ENCODE peak calls at places on chromosomes 13 and 19, in nine cellular contexts. O is heart right ventricle, H is psoas muscle, K is AG10803, G is lower lobe of right lung, M is thyroid gland, V is activated B cell treated with CpG ODN at 0.5 μM for 24 hours, Z is BJ, L is endothelial cell. F is an unnamed sample.

GRCh38 chr13:28322256-28322895 is 172.6 kb downstream of the FLT1 start:
- DNase-seq in G (no peak), L (no peak), M (no peak), H (no peak), Z (peak; percentile 88), V (no peak), O (no peak), K (peak; percentile 53), F (no peak)

GRCh38 chr13:111865046-111865445 is 201.9 kb upstream of the SOX1 start:
- DNase-seq in H (no peak), L (no peak), K (no peak), O (no peak), Z (no peak), M (no peak), V (no peak), G (no peak), F (no peak)

GRCh38 chr13:82165396-82166174 is 1716.7 kb downstream of the SLITRK1 start:
- DNase-seq in M (no peak), L (no peak), H (no peak), Z (no peak), K (no peak), O (no peak), G (no peak), V (no peak), F (no peak)

GRCh38 chr13:48162182-48162581 is 67.3 kb upstream of the MED4 start:
- DNase-seq in Z (no peak), O (no peak), V (no peak), M (no peak), L (no peak), H (no peak), K (no peak), G (no peak), F (no peak)

GRCh38 chr19:5572556-5573286 is 5.0 kb upstream of the TINCR start:
- DNase-seq in G (no peak), M (no peak), K (no peak), Z (no peak), H (no peak), L (no peak), O (no peak), V (no peak), F (no peak)

GRCh38 chr13:27667946-27668345 is 46.3 kb downstream of the POLR1D start:
- DNase-seq in V (no peak), G (no peak), Z (no peak), O (peak; percentile 32), H (peak; percentile 52), K (no peak), M (no peak), L (no peak), F (no peak)

GRCh38 chr13:77215543-77215942 is 111.4 kb downstream of the MYCBP2 start:
- DNase-seq in O (no peak), L (no peak), K (no peak), Z (no peak), M (no peak), V (no peak), G (no peak), H (no peak), F (no peak)

GRCh38 chr13:41713405-41713804 is 247.5 kb downstream of the VWA8 start:
- DNase-seq in O (no peak), G (no peak), K (no peak), H (no peak), Z (no peak), M (no peak), L (no peak), V (no peak), F (no peak)

GRCh38 chr19:51614789-51615188 is 15.4 kb downstream of the SIGLEC5 start:
- DNase-seq in V (no peak), G (no peak), M (no peak), L (no peak), O (no peak), Z (no peak), H (no peak), K (no peak), F (no peak)

GRCh38 chr19:2524840-2525723 is 49.2 kb downstream of the GADD45B start:
- DNase-seq in L (no peak), H (peak; percentile 81), M (peak; percentile 90), K (peak; percentile 68), Z (no peak), G (no peak), O (no peak), V (no peak), F (no peak)

GRCh38 chr13:110474713-110475112 is 86.8 kb downstream of the RAB20 start:
- DNase-seq in Z (no peak), M (no peak), G (peak; percentile 17), K (no peak), V (no peak), H (peak; percentile 3), O (no peak), L (no peak), F (no peak)

GRCh38 chr13:48642061-48642460 is 11.7 kb upstream of the CYSLTR2 start:
- DNase-seq in K (no peak), Z (no peak), G (no peak), H (no peak), L (no peak), O (no peak), M (no peak), V (no peak), F (no peak)

GRCh38 chr13:44382635-44383145 is 9.1 kb downstream of the SERP2 start:
- DNase-seq in V (no peak), Z (no peak), H (no peak), K (no peak), O (no peak), G (no peak), M (no peak), L (no peak), F (no peak)

GRCh38 chr19:3335431-3336350 is 30.7 kb upstream of the NFIC start:
- DNase-seq in Z (no peak), V (no peak), L (no peak), H (peak; percentile 74), G (no peak), M (peak; percentile 74), O (peak; percentile 46), K (peak; percentile 65), F (no peak)

GRCh38 chr13:50129065-50129922 is 114.0 kb downstream of the KCNRG start:
- DNase-seq in O (no peak), Z (no peak), V (peak; percentile 31), K (no peak), G (no peak), M (no peak), H (peak; percentile 75), L (no peak), F (no peak)

GRCh38 chr13:36146513-36147276 is 15.5 kb upstream of the DCLK1 start:
- DNase-seq in Z (no peak), H (no peak), V (no peak), G (no peak), L (no peak), K (no peak), O (no peak), M (no peak), F (no peak)

GRCh38 chr13:92074658-92075057 is 676.2 kb downstream of the GPC5 start:
- DNase-seq in V (no peak), G (no peak), O (no peak), M (peak; percentile 29), Z (no peak), L (peak; percentile 14), H (no peak), K (no peak), F (no peak)

GRCh38 chr13:92896842-92897241 is 329.8 kb upstream of the GPC6 start:
- DNase-seq in O (no peak), Z (no peak), V (no peak), G (no peak), L (no peak), M (no peak), H (no peak), K (peak; percentile 1), F (no peak)

GRCh38 chr13:48110132-48110868 is 15.4 kb upstream of the MED4 start:
- DNase-seq in Z (no peak), G (no peak), O (no peak), K (no peak), V (no peak), L (no peak), H (no peak), M (no peak), F (no peak)

GRCh38 chr19:13539332-13539731 is 33.1 kb upstream of the CACNA1A start:
- DNase-seq in K (no peak), G (no peak), M (no peak), L (no peak), V (no peak), Z (no peak), O (no peak), H (no peak), F (no peak)

GRCh38 chr19:4717191-4717965 is 6.3 kb downstream of the DPP9 start:
- DNase-seq in L (no peak), O (no peak), K (no peak), M (peak; percentile 24), G (peak; percentile 78), Z (no peak), V (no peak), H (no peak), F (no peak)

GRCh38 chr13:25783076-25783475 is 268.7 kb downstream of the SHISA2 start:
- DNase-seq in V (no peak), K (no peak), M (no peak), H (no peak), Z (no peak), O (no peak), G (no peak), L (no peak), F (no peak)

GRCh38 chr19:45753548-45753947 is 15.5 kb downstream of the SIX5 start:
- DNase-seq in Z (no peak), G (no peak), L (no peak), O (no peak), V (no peak), M (no peak), H (no peak), K (no peak), F (no peak)
- TF ChIP-seq CTCF in Z (no peak), G (no peak), L (no peak), O (no peak), V (no peak), M (no peak), H (no peak), K (peak; percentile 19), F (no peak)

DNA sequence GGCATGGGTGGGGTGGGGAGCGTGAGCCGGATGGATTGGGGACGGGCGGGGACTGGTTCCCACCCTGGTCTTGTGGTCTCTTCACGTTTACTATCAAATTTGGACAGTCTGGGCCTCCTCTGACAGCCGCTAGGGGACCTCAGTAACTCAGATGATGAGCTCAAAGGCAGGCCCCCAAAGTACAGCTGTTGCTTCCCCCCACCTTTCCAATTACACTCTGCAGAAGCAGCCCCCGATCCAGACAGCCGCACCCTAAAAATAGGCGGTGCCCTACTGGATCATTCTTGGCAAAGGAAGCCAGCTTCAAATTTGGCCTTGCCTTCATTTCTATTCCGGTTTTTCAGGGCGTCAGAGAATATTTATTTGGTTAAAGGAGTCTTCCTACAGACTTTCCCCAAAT is 1.9 kb upstream of the FOXO1 start:
- DNase-seq in H (peak; percentile 79), L (peak; percentile 29), M (no peak), G (no peak), O (peak; percentile 42), Z (no peak), K (no peak), V (no peak), F (no peak)
- TF ChIP-seq CTCF in H (peak; percentile 59), L (peak; percentile 51), M (peak; percentile 17), G (peak; percentile 46), O (no peak), Z (peak; percentile 51), K (peak; percentile 47), V (no peak), F (peak; percentile 54)

GRCh38 chr19:11052391-11052790 is 36.9 kb upstream of the LDLR start:
- DNase-seq in Z (no peak), M (no peak), V (no peak), L (no peak), G (no peak), H (no peak), K (no peak), O (no peak), F (no peak)
- TF ChIP-seq CTCF in Z (no peak), M (no peak), V (no peak), L (no peak), G (no peak), H (no peak), K (no peak), O (no peak), F (no peak)

GRCh38 chr19:11397089-11397610 is 13.0 kb upstream of the EPOR start:
- DNase-seq in L (no peak), K (no peak), Z (no peak), O (no peak), G (no peak), M (no peak), V (no peak), H (no peak), F (no peak)
- TF ChIP-seq CTCF in L (no peak), K (no peak), Z (no peak), O (no peak), G (no peak), M (no peak), V (no peak), H (no peak), F (no peak)